ENCODE peak calls at places on chromosomes 1 and 21, in eight cellular contexts. E is suprapubic skin; M is testis; B is PC-3; R is cardiac muscle cell; Z is CD8-positive, alpha-beta memory T cell; H is left lung; C is pancreas. N is an unnamed sample.

GRCh38 chr1:170175032-170175431 is 29.3 kb downstream of the NTMT2 start:
- DNase-seq in R (no peak), H (no peak), Z (no peak), M (no peak), B (no peak), C (no peak), E (no peak), N (no peak)

GRCh38 chr1:235999259-235999925 is 65.5 kb downstream of the NID1 start:
- DNase-seq in Z (peak), B (peak), C (no peak), R (no peak), E (no peak), H (no peak), M (no peak), N (no peak)

GRCh38 chr1:167332503-167332902 is 111.8 kb downstream of the POU2F1 start:
- DNase-seq in H (no peak), B (peak), C (no peak), Z (no peak), M (no peak), E (no peak), R (no peak), N (no peak)

GRCh38 chr1:169156537-169156936 is 50.0 kb downstream of the ATP1B1 start:
- DNase-seq in R (no peak), Z (no peak), B (no peak), H (no peak), M (no peak), E (no peak), C (no peak), N (no peak)

GRCh38 chr1:234545512-234546386 is 64.2 kb downstream of the IRF2BP2 start:
- DNase-seq in Z (no peak), B (no peak), C (no peak), E (peak), M (no peak), R (no peak), H (no peak), N (no peak)

GRCh38 chr1:64983110-64983509 is 16.8 kb upstream of the JAK1 start:
- DNase-seq in E (no peak), B (peak), R (peak), H (no peak), C (no peak), Z (no peak), M (no peak), N (peak)

GRCh38 chr1:117284408-117285215 is 73.9 kb upstream of the VTCN1 start:
- DNase-seq in H (no peak), M (no peak), B (peak), R (peak), C (no peak), Z (no peak), E (no peak), N (peak)

GRCh38 chr1:30722175-30722537 is 1.2 kb downstream of the MATN1 start:
- DNase-seq in M (no peak), B (no peak), H (peak), E (no peak), R (no peak), Z (no peak), C (peak), N (no peak)

GRCh38 chr1:41540886-41541591 is 56.6 kb upstream of the EDN2 start:
- DNase-seq in H (no peak), E (peak), C (no peak), R (no peak), B (no peak), Z (no peak), M (no peak), N (no peak)

GRCh38 chr1:224450956-224451350 is 16.4 kb upstream of the WDR26 start:
- DNase-seq in C (no peak), M (no peak), H (no peak), Z (no peak), E (no peak), R (no peak), B (peak), N (no peak)

GRCh38 chr1:222732216-222733159 is 4.5 kb upstream of the FAM177B start:
- DNase-seq in R (no peak), H (no peak), B (no peak), C (no peak), M (no peak), E (no peak), Z (no peak), N (no peak)

GRCh38 chr1:56548566-56548965 is 30.8 kb downstream of the PLPP3 start:
- DNase-seq in C (no peak), E (no peak), Z (no peak), H (no peak), B (no peak), M (no peak), R (no peak), N (no peak)

GRCh38 chr1:62210960-62211359 is 16.3 kb downstream of the L1TD1 start:
- DNase-seq in R (no peak), E (no peak), M (no peak), H (no peak), B (no peak), Z (no peak), C (no peak), N (no peak)

DNA sequence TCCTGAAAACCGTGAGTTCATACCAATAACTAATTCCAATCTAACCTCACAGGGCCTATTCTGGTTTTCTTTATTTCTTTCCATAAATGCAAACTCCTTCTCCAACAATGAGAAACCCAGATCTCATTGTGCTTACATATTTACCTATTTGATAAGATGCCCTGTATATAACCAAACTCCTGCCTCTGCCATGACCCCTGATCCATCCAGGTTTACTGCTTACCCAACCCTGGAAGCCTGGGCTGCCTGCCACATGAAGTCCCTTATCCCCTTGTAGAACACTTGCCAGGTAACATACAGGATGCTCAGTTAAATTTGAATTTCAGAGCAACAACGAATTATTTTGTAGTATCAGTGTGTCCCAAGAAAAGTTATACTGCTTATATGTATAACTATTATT is 766.1 kb downstream of the LTN1 start:
- DNase-seq in M (no peak), H (no peak), C (no peak), B (no peak), R (no peak), Z (no peak), E (no peak), N (no peak)
- H3K27ac ChIP-seq in M (no peak), H (no peak), C (no peak), B (no peak), R (no peak), Z (no peak), E (no peak), N (no peak)

GRCh38 chr1:60899464-60899863 is 182.9 kb upstream of the NFIA start:
- DNase-seq in Z (no peak), B (no peak), C (no peak), H (no peak), R (no peak), E (no peak), M (no peak), N (no peak)

GRCh38 chr1:60895167-60896124 is 186.9 kb upstream of the NFIA start:
- DNase-seq in M (no peak), C (no peak), R (no peak), E (no peak), H (no peak), Z (no peak), B (no peak), N (no peak)

GRCh38 chr1:60897003-60897402 is 185.4 kb upstream of the NFIA start:
- DNase-seq in C (no peak), Z (no peak), M (no peak), H (no peak), B (no peak), E (no peak), R (no peak), N (no peak)

GRCh38 chr1:60898413-60898812 is 183.9 kb upstream of the NFIA start:
- DNase-seq in B (no peak), M (no peak), C (no peak), E (no peak), R (no peak), H (no peak), Z (no peak), N (no peak)

DNA sequence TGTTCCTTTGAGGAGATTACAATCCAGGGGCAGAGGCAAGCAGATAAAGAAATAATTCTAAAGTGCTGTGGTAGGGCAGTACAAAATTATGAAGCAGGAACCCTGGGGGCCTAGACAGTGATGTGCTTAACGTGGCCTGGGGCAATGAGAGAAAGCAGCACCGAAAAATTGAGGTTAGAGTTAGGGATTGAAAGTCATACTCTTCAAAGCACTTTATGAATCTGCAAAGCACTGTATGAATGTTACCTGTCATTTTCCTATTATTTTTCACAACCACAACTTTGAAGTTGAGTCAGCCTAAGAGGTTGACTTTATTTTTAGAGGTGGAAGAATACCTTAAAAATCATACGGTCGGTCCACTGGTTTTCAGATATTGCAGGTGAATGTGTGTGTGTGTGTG is 183.4 kb upstream of the NFIA start:
- DNase-seq in Z (no peak), C (no peak), E (no peak), H (no peak), B (no peak), R (no peak), M (no peak), N (no peak)
- H3K27ac ChIP-seq in Z (no peak), C (no peak), E (no peak), H (no peak), B (no peak), R (no peak), M (no peak), N (no peak)

GRCh38 chr1:243851129-243851756 is 1.2 kb upstream of the AKT3 start:
- DNase-seq in H (no peak), M (peak), B (no peak), C (no peak), Z (no peak), R (no peak), E (no peak), N (peak)

GRCh38 chr1:243849089-243850012 is 692 bp downstream of the AKT3 start:
- DNase-seq in C (peak), H (peak), Z (peak), R (peak), M (peak), B (peak), E (peak), N (peak)

GRCh38 chr1:243850013-243850367 is at the start of gene AKT3:
- DNase-seq in M (no peak), Z (no peak), B (no peak), C (no peak), E (no peak), H (peak), R (peak), N (no peak)

GRCh38 chr1:243851765-243852164 is 1.7 kb upstream of the AKT3 start:
- DNase-seq in B (peak), M (no peak), C (no peak), H (no peak), Z (no peak), E (no peak), R (no peak), N (no peak)

DNA sequence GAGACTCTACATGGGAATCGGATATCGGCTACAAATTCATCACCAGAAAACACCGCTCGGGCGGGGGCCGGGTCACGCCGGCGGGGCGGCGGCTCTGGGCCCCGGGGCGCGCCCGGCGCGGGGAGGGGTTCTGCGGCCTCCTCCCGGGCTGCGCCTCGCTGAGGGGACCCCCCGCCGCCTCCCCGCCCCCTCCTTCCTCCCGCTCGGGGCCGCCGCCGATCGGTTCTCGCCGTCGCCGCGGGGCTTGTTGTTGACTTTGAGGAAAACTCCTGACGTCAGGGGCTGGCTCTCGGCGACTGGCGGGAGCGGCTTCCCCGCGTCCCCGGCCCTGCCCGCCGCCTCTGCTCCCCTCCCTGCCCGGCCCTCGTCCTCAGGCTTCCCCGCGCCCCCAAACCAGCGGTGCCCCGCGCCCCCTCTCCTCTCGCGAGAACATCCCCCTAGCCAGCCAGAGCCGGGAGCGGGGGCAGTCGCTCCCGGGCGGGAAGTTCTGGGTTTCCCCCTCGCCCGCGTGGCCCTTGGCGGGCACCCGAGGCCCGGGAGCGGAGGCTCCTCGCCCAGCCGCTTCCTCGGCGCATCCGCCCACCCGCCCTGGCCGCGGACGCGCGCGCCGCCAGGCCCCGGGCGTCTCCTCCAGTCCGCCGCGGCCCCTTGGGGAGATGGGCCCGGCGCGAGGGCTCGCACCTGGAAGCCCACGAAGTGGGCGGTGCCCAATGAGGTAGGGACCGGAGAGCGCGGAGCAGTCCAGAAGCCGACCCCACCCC is 505 bp upstream of the AKT3 start:
- DNase-seq in R (peak), C (peak), Z (peak), M (peak), H (peak), E (peak), B (peak), N (peak)
- H3K27ac ChIP-seq in R (peak), C (peak), Z (peak), M (peak), H (peak), E (peak), B (peak), N (peak)

DNA sequence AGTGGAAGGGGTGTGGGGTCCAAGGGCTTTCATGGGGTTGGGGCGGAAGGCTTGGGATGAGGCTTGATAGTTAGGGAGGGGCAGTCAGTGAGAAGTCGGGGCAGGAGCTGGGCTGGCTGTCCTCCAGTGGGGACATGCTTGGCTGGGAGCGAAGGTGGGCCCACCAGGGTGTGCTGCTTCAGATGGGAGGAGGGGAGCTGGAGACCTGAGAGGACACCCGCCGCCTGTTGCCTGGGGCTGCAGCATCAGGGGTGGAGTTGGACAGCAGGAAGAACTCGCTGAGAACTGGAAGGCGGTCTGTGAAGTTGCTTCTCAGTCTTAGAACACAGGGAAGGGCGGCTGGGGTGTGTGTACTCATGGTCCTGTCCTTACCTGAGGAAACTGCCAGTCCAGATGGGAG is 1.6 kb downstream of the THEM5 start:
- DNase-seq in Z (no peak), E (no peak), C (no peak), R (no peak), H (no peak), B (no peak), M (no peak), N (no peak)
- H3K27ac ChIP-seq in Z (no peak), E (peak), C (no peak), R (no peak), H (no peak), B (no peak), M (no peak), N (no peak)